ENCODE peak calls at places on chromosomes 7 and 10, in eight cellular contexts. N, J, W, I, Z, G, Q and L are unnamed samples.

GRCh38 chr7:67937717-67938191 is 941.1 kb downstream of the TYW1 start:
- DNase-seq in N (no peak), J (no peak), W (no peak), I (no peak), Z (peak; percentile 24), G (peak; percentile 37), Q (peak; percentile 47), L (no peak)

GRCh38 chr10:110488124-110488681 is 9.5 kb upstream of the DUSP5 start:
- DNase-seq in N (no peak), J (no peak), W (no peak), I (no peak), Z (no peak), G (no peak), Q (no peak), L (no peak)

GRCh38 chr7:116591202-116592040 is 66.6 kb downstream of the CAV1 start:
- DNase-seq in N (no peak), J (peak; percentile 24), W (peak; percentile 16), I (no peak), Z (no peak), G (no peak), Q (no peak), L (no peak)

GRCh38 chr7:78221961-78222751 is 423.6 kb downstream of the PHTF2 start:
- DNase-seq in N (no peak), J (no peak), W (peak; percentile 48), I (no peak), Z (no peak), G (no peak), Q (no peak), L (no peak)

GRCh38 chr10:5575482-5576153 is 50.9 kb downstream of the CALML3 start:
- DNase-seq in N (no peak), J (no peak), W (peak; percentile 30), I (no peak), Z (no peak), G (peak; percentile 24), Q (peak; percentile 42), L (no peak)

GRCh38 chr7:66522518-66522917 is 106.2 kb upstream of the KCTD7 start:
- DNase-seq in N (no peak), J (peak; percentile 45), W (peak; percentile 57), I (no peak), Z (no peak), G (no peak), Q (no peak), L (peak; percentile 32)

GRCh38 chr7:155705656-155706360 is 61.3 kb downstream of the RBM33 start:
- DNase-seq in N (no peak), J (no peak), W (no peak), I (no peak), Z (no peak), G (no peak), Q (no peak), L (no peak)

GRCh38 chr10:89237849-89238248 is 13.7 kb downstream of the LIPA start:
- DNase-seq in N (no peak), J (no peak), W (no peak), I (no peak), Z (no peak), G (no peak), Q (no peak), L (no peak)